ENCODE peak calls at places on chromosomes 11 and 22, in six cellular contexts. One of them, this sample, is unnamed.

GRCh38 chr11:66882540-66882939 is 25.7 kb downstream of the LRFN4 start:
- DNase-seq in lower lobe of right lung: no peak
- DNase-seq in brain microvascular endothelial cell: no peak
- DNase-seq in right atrium auricular region: no peak
- DNase-seq in CD4-positive, alpha-beta T cell: no peak
- DNase-seq in upper lobe of right lung: no peak
- DNase-seq in this sample: no peak

GRCh38 chr22:22920104-22920654 is 32.6 kb downstream of the IGLL5 start:
- DNase-seq in lower lobe of right lung: no peak
- DNase-seq in right atrium auricular region: no peak
- DNase-seq in brain microvascular endothelial cell: no peak
- DNase-seq in upper lobe of right lung: no peak
- DNase-seq in CD4-positive, alpha-beta T cell: no peak
- DNase-seq in this sample: no peak

GRCh38 chr11:102157219-102157618 is 47.0 kb downstream of the YAP1 start:
- DNase-seq in brain microvascular endothelial cell: peak
- DNase-seq in CD4-positive, alpha-beta T cell: no peak
- DNase-seq in right atrium auricular region: peak
- DNase-seq in lower lobe of right lung: no peak
- DNase-seq in upper lobe of right lung: no peak
- DNase-seq in this sample: no peak

GRCh38 chr11:6755303-6755952 is 16.3 kb downstream of the OR2AG2 start:
- DNase-seq in right atrium auricular region: no peak
- DNase-seq in upper lobe of right lung: no peak
- DNase-seq in brain microvascular endothelial cell: peak
- DNase-seq in lower lobe of right lung: no peak
- DNase-seq in CD4-positive, alpha-beta T cell: no peak
- DNase-seq in this sample: no peak

GRCh38 chr11:67409261-67409666 is 5.4 kb downstream of the TBC1D10C start:
- DNase-seq in CD4-positive, alpha-beta T cell: peak
- DNase-seq in upper lobe of right lung: no peak
- DNase-seq in lower lobe of right lung: no peak
- DNase-seq in brain microvascular endothelial cell: no peak
- DNase-seq in right atrium auricular region: no peak
- DNase-seq in this sample: no peak

GRCh38 chr22:28951969-28952521 is 68.7 kb downstream of the ZNRF3 start:
- DNase-seq in CD4-positive, alpha-beta T cell: no peak
- DNase-seq in brain microvascular endothelial cell: peak
- DNase-seq in upper lobe of right lung: no peak
- DNase-seq in right atrium auricular region: no peak
- DNase-seq in lower lobe of right lung: no peak
- DNase-seq in this sample: peak

GRCh38 chr22:21947040-21948014 is 5.3 kb downstream of the PPM1F start:
- DNase-seq in right atrium auricular region: no peak
- DNase-seq in brain microvascular endothelial cell: peak
- DNase-seq in CD4-positive, alpha-beta T cell: no peak
- DNase-seq in upper lobe of right lung: no peak
- DNase-seq in lower lobe of right lung: no peak
- DNase-seq in this sample: no peak

GRCh38 chr11:34671946-34672345 is 51.1 kb downstream of the EHF start:
- DNase-seq in brain microvascular endothelial cell: no peak
- DNase-seq in CD4-positive, alpha-beta T cell: no peak
- DNase-seq in right atrium auricular region: no peak
- DNase-seq in lower lobe of right lung: no peak
- DNase-seq in upper lobe of right lung: no peak
- DNase-seq in this sample: no peak

GRCh38 chr22:27124336-27125023 is 467.1 kb downstream of the MIAT start:
- DNase-seq in CD4-positive, alpha-beta T cell: no peak
- DNase-seq in right atrium auricular region: no peak
- DNase-seq in lower lobe of right lung: no peak
- DNase-seq in upper lobe of right lung: no peak
- DNase-seq in brain microvascular endothelial cell: no peak
- DNase-seq in this sample: no peak

GRCh38 chr11:64092119-64092760 is 56.5 kb downstream of the FLRT1 start:
- DNase-seq in lower lobe of right lung: peak
- DNase-seq in upper lobe of right lung: peak
- DNase-seq in CD4-positive, alpha-beta T cell: no peak
- DNase-seq in right atrium auricular region: no peak
- DNase-seq in brain microvascular endothelial cell: no peak
- DNase-seq in this sample: no peak

GRCh38 chr22:47606426-47606825 is 844.0 kb downstream of the TBC1D22A start:
- DNase-seq in lower lobe of right lung: peak
- DNase-seq in brain microvascular endothelial cell: no peak
- DNase-seq in right atrium auricular region: no peak
- DNase-seq in CD4-positive, alpha-beta T cell: no peak
- DNase-seq in upper lobe of right lung: peak
- DNase-seq in this sample: no peak

GRCh38 chr11:113444469-113445122 is 30.6 kb downstream of the DRD2 start:
- DNase-seq in lower lobe of right lung: no peak
- DNase-seq in CD4-positive, alpha-beta T cell: no peak
- DNase-seq in brain microvascular endothelial cell: no peak
- DNase-seq in right atrium auricular region: no peak
- DNase-seq in upper lobe of right lung: no peak
- DNase-seq in this sample: no peak

GRCh38 chr11:15944460-15944859 is 411.9 kb downstream of the SOX6 start:
- DNase-seq in upper lobe of right lung: no peak
- DNase-seq in CD4-positive, alpha-beta T cell: no peak
- DNase-seq in lower lobe of right lung: no peak
- DNase-seq in brain microvascular endothelial cell: no peak
- DNase-seq in right atrium auricular region: no peak
- DNase-seq in this sample: no peak

GRCh38 chr11:119206512-119207299 is 567 bp downstream of the CBL start:
- DNase-seq in brain microvascular endothelial cell: peak
- DNase-seq in upper lobe of right lung: peak
- DNase-seq in CD4-positive, alpha-beta T cell: peak
- DNase-seq in lower lobe of right lung: peak
- DNase-seq in right atrium auricular region: no peak
- DNase-seq in this sample: no peak

GRCh38 chr11:124760205-124760652 is 1.9 kb downstream of the ESAM start:
- DNase-seq in upper lobe of right lung: peak
- DNase-seq in CD4-positive, alpha-beta T cell: no peak
- DNase-seq in brain microvascular endothelial cell: no peak
- DNase-seq in right atrium auricular region: no peak
- DNase-seq in lower lobe of right lung: no peak
- DNase-seq in this sample: no peak

GRCh38 chr11:24516658-24517057 is 19.8 kb downstream of the LUZP2 start:
- DNase-seq in brain microvascular endothelial cell: no peak
- DNase-seq in right atrium auricular region: no peak
- DNase-seq in CD4-positive, alpha-beta T cell: no peak
- DNase-seq in lower lobe of right lung: no peak
- DNase-seq in upper lobe of right lung: no peak
- DNase-seq in this sample: no peak

GRCh38 chr22:20396639-20397038 is 2.7 kb downstream of the ZNF74 start:
- DNase-seq in upper lobe of right lung: no peak
- DNase-seq in lower lobe of right lung: no peak
- DNase-seq in right atrium auricular region: no peak
- DNase-seq in brain microvascular endothelial cell: peak
- DNase-seq in CD4-positive, alpha-beta T cell: no peak
- DNase-seq in this sample: no peak

GRCh38 chr22:43235445-43236400 is 48.8 kb upstream of the TTLL12 start:
- DNase-seq in brain microvascular endothelial cell: no peak
- DNase-seq in CD4-positive, alpha-beta T cell: no peak
- DNase-seq in lower lobe of right lung: no peak
- DNase-seq in upper lobe of right lung: no peak
- DNase-seq in right atrium auricular region: no peak
- DNase-seq in this sample: no peak

GRCh38 chr11:111585371-111585770 is 16.9 kb upstream of the SIK2 start:
- DNase-seq in brain microvascular endothelial cell: peak
- DNase-seq in lower lobe of right lung: peak
- DNase-seq in CD4-positive, alpha-beta T cell: no peak
- DNase-seq in upper lobe of right lung: no peak
- DNase-seq in right atrium auricular region: no peak
- DNase-seq in this sample: no peak

GRCh38 chr11:70251583-70252285 is 18.8 kb upstream of the PPFIA1 start:
- DNase-seq in upper lobe of right lung: no peak
- DNase-seq in lower lobe of right lung: no peak
- DNase-seq in right atrium auricular region: no peak
- DNase-seq in brain microvascular endothelial cell: no peak
- DNase-seq in CD4-positive, alpha-beta T cell: no peak
- DNase-seq in this sample: no peak

GRCh38 chr11:7165911-7166310 is 77.1 kb downstream of the RBMXL2 start:
- DNase-seq in lower lobe of right lung: no peak
- DNase-seq in CD4-positive, alpha-beta T cell: no peak
- DNase-seq in brain microvascular endothelial cell: no peak
- DNase-seq in upper lobe of right lung: no peak
- DNase-seq in right atrium auricular region: no peak
- DNase-seq in this sample: no peak

GRCh38 chr11:72230764-72231365 is 6.3 kb downstream of the INPPL1 start:
- DNase-seq in right atrium auricular region: no peak
- DNase-seq in upper lobe of right lung: peak
- DNase-seq in brain microvascular endothelial cell: no peak
- DNase-seq in lower lobe of right lung: no peak
- DNase-seq in CD4-positive, alpha-beta T cell: no peak
- DNase-seq in this sample: no peak

GRCh38 chr22:27487600-27488450 is 313.7 kb downstream of the MN1 start:
- DNase-seq in upper lobe of right lung: no peak
- DNase-seq in brain microvascular endothelial cell: peak
- DNase-seq in CD4-positive, alpha-beta T cell: no peak
- DNase-seq in lower lobe of right lung: no peak
- DNase-seq in right atrium auricular region: no peak
- DNase-seq in this sample: no peak

GRCh38 chr22:49922926-49923325 is 4.5 kb downstream of the CRELD2 start:
- DNase-seq in right atrium auricular region: no peak
- DNase-seq in brain microvascular endothelial cell: no peak
- DNase-seq in lower lobe of right lung: peak
- DNase-seq in upper lobe of right lung: no peak
- DNase-seq in CD4-positive, alpha-beta T cell: no peak
- DNase-seq in this sample: no peak

GRCh38 chr22:49922484-49922883 is 4.0 kb downstream of the CRELD2 start:
- DNase-seq in brain microvascular endothelial cell: no peak
- DNase-seq in right atrium auricular region: no peak
- DNase-seq in upper lobe of right lung: no peak
- DNase-seq in lower lobe of right lung: peak
- DNase-seq in CD4-positive, alpha-beta T cell: no peak
- DNase-seq in this sample: no peak

GRCh38 chr22:49924113-49924833 is 5.8 kb downstream of the CRELD2 start:
- DNase-seq in right atrium auricular region: no peak
- DNase-seq in brain microvascular endothelial cell: no peak
- DNase-seq in CD4-positive, alpha-beta T cell: no peak
- DNase-seq in upper lobe of right lung: no peak
- DNase-seq in lower lobe of right lung: no peak
- DNase-seq in this sample: no peak

GRCh38 chr22:49921508-49922278 is 3.3 kb downstream of the CRELD2 start:
- DNase-seq in CD4-positive, alpha-beta T cell: no peak
- DNase-seq in lower lobe of right lung: peak
- DNase-seq in upper lobe of right lung: no peak
- DNase-seq in brain microvascular endothelial cell: no peak
- DNase-seq in right atrium auricular region: no peak
- DNase-seq in this sample: no peak

GRCh38 chr22:49923445-49923844 is 5.0 kb downstream of the CRELD2 start:
- DNase-seq in lower lobe of right lung: no peak
- DNase-seq in upper lobe of right lung: no peak
- DNase-seq in brain microvascular endothelial cell: no peak
- DNase-seq in CD4-positive, alpha-beta T cell: no peak
- DNase-seq in right atrium auricular region: no peak
- DNase-seq in this sample: no peak
- TF ChIP-seq CTCF in lower lobe of right lung: no peak
- TF ChIP-seq CTCF in upper lobe of right lung: no peak
- TF ChIP-seq CTCF in brain microvascular endothelial cell: peak
- TF ChIP-seq CTCF in CD4-positive, alpha-beta T cell: no peak
- TF ChIP-seq CTCF in right atrium auricular region: no peak
- TF ChIP-seq CTCF in this sample: no peak

DNA sequence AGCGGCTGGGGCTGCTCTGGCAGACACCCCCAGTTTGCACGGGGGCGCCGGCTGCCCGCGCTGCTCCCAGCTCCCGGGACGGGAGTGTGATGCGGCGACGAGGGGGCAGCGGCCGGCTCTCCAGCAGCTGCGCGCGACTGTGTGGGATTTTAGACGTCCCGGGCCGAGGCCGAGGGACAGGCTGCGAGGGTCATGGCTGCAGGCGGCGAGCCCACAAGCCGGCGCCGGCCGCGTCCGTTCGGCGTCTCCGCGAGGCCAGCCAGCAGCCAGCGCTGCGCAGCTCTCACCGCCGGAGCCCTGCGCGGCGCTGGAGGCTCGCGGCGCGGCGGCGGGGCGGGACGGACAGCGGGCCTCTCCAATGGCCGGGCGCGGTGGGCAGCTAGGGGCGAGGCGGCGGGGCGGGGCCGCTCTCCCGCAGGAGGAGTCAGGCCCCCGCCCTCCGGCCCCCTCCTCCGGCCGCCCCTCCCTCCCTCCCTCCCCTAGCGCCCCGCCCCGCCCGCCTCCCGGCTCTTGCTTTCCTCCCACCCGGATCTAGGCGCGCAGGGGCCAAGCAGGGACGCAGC is at the start of gene FZD4:
- DNase-seq in upper lobe of right lung: peak
- DNase-seq in brain microvascular endothelial cell: peak
- DNase-seq in CD4-positive, alpha-beta T cell: no peak
- DNase-seq in lower lobe of right lung: peak
- DNase-seq in right atrium auricular region: peak
- DNase-seq in this sample: peak
- TF ChIP-seq CTCF in upper lobe of right lung: peak
- TF ChIP-seq CTCF in brain microvascular endothelial cell: no peak
- TF ChIP-seq CTCF in CD4-positive, alpha-beta T cell: no peak
- TF ChIP-seq CTCF in lower lobe of right lung: peak
- TF ChIP-seq CTCF in right atrium auricular region: no peak
- TF ChIP-seq CTCF in this sample: no peak

DNA sequence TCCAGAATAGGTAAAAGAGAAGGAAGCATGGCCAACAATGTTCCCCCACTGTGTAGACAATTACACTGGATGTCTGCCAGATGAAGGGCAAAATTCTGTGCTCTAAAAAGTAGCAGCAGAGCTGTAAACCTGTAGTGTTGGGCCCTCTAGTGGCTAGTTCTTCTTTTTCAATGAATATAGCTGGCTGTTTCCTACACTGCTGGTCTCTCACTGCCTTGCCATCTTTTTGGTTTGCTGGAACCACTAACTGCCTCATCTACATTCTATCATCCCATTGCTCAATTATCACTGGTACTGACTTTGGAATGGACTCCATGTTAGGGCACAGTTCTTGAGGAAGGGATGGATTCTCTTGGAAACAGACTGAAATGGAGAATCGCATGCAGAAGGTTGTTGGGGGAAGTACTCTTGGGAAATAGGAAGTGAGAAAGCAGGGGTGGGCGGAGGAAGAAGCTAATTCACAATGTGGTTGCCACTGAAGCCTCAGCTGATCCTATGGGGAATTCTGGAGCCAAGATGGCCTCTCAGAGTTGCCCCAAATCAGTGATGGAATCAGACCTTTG is 17.9 kb downstream of the KCNE3 start:
- DNase-seq in CD4-positive, alpha-beta T cell: peak
- DNase-seq in brain microvascular endothelial cell: peak
- DNase-seq in lower lobe of right lung: no peak
- DNase-seq in right atrium auricular region: no peak
- DNase-seq in upper lobe of right lung: no peak
- DNase-seq in this sample: no peak
- TF ChIP-seq CTCF in CD4-positive, alpha-beta T cell: peak
- TF ChIP-seq CTCF in brain microvascular endothelial cell: peak
- TF ChIP-seq CTCF in lower lobe of right lung: peak
- TF ChIP-seq CTCF in right atrium auricular region: peak
- TF ChIP-seq CTCF in upper lobe of right lung: peak
- TF ChIP-seq CTCF in this sample: peak

DNA sequence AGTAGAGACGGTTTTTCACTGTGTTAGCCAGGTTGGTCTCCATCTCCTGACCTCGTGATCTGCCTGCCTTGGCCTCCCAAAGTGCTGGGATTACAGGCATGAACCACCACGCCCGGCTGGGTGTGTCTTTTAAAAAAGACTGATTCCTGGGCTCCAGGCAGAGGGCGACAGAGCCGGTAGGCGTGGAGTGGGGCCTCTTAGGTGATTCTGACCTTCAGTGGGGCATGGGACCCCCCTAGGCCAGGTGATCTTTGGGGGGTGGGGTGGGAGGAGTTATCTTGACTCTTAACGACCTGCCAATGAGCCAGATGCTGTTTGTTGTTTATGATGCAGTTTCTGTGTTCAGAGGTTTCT is 12.9 kb upstream of the SORL1-AS1 start:
- DNase-seq in right atrium auricular region: no peak
- DNase-seq in CD4-positive, alpha-beta T cell: no peak
- DNase-seq in lower lobe of right lung: no peak
- DNase-seq in upper lobe of right lung: no peak
- DNase-seq in brain microvascular endothelial cell: no peak
- DNase-seq in this sample: no peak
- TF ChIP-seq CTCF in right atrium auricular region: no peak
- TF ChIP-seq CTCF in CD4-positive, alpha-beta T cell: no peak
- TF ChIP-seq CTCF in lower lobe of right lung: no peak
- TF ChIP-seq CTCF in upper lobe of right lung: no peak
- TF ChIP-seq CTCF in brain microvascular endothelial cell: no peak
- TF ChIP-seq CTCF in this sample: no peak

This sample was measured in mesothelial cell of epicardium.